ENCODE peak calls at places on chromosomes 13 and 19, in six cellular contexts. C is osteocyte, U is natural killer cell, D is fibroblast of lung, V is AG04450, Z is tibial nerve. B is an unnamed sample.

GRCh38 chr13:24610956-24611355 is 69.3 kb upstream of the ATP12A start:
- DNase-seq in C (no peak), V (no peak), U (no peak), Z (no peak), D (no peak), B (no peak)

GRCh38 chr13:79549355-79550106 is 68.6 kb downstream of the NDFIP2 start:
- DNase-seq in C (no peak), V (no peak), Z (no peak), D (peak; percentile 69), U (no peak), B (no peak)

GRCh38 chr19:10797541-10798256 is 38.3 kb downstream of the TMED1 start:
- DNase-seq in D (no peak), V (no peak), U (peak; percentile 96), C (no peak), Z (no peak), B (no peak)

GRCh38 chr19:50657672-50658437 is 8.6 kb downstream of the C19orf81 start:
- DNase-seq in U (peak; percentile 75), C (no peak), Z (peak; percentile 62), V (peak; percentile 94), D (peak; percentile 85), B (peak; percentile 88)

GRCh38 chr19:44575116-44575700 is 38.2 kb upstream of the IGSF23 start:
- DNase-seq in U (no peak), C (peak; percentile 38), D (no peak), V (no peak), Z (no peak), B (no peak)

GRCh38 chr19:41904118-41904870 is 21.3 kb downstream of the ARHGEF1 start:
- DNase-seq in D (no peak), V (no peak), C (no peak), U (no peak), Z (no peak), B (no peak)

GRCh38 chr19:12628040-12629022 is 17.6 kb downstream of the ZNF791 start:
- DNase-seq in D (peak; percentile 40), C (no peak), V (no peak), U (no peak), Z (no peak), B (no peak)

GRCh38 chr13:28268800-28269223 is 130.5 kb downstream of the PAN3 start:
- DNase-seq in Z (no peak), U (no peak), V (no peak), D (no peak), C (no peak), B (no peak)

GRCh38 chr13:105638446-105638845 is 897.0 kb downstream of the EFNB2 start:
- DNase-seq in C (no peak), Z (no peak), V (no peak), D (peak; percentile 55), U (no peak), B (no peak)

GRCh38 chr13:43936630-43937029 is 56.9 kb downstream of the LACC1 start:
- DNase-seq in Z (no peak), C (no peak), U (no peak), D (peak; percentile 18), V (no peak), B (no peak)

GRCh38 chr13:110530839-110531499 is 30.6 kb downstream of the RAB20 start:
- DNase-seq in Z (no peak), V (no peak), U (no peak), C (no peak), D (no peak), B (no peak)

GRCh38 chr19:7426986-7427385 is 61.8 kb downstream of the PEX11G start:
- DNase-seq in V (no peak), D (no peak), C (no peak), U (no peak), Z (no peak), B (no peak)

DNA sequence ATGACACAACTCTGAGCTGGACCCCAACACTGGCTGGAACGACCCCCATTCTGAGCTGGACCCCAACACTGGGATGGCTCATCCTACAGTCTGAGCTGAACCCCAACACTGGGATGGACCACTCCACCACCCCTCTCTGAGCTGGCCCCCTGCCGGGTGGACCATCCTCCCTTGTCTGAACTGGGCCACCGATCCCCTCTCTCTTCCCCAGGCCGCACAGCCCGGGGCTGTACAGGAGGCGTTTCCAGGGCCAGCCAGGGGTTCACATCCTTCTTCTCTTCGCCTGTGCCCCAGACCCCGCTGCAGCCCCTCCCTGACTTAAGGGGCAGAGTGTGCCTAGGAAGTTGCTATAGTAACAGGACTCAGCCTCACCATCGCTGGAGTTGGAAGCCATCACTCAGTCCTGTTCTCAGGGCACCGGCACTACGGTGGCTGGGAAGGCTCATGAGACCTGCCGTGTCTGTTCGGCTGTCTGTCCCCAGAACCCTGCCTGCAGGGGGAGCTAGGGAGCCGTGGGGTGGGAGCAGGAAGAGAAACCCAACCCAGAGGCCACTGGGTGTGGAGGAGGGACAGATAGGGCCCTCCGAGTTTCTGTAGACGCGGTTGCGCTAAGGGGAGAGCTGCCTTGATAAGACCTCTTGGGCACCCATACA is 3.7 kb downstream of the PRKACA start:
- DNase-seq in U (peak; percentile 33), V (no peak), D (no peak), C (no peak), Z (no peak), B (no peak)
- TF ChIP-seq CTCF in U (no peak), V (peak; percentile 28), D (no peak), C (peak; percentile 34), Z (no peak), B (peak; percentile 2)

GRCh38 chr19:38469151-38469550 is 35.7 kb downstream of the RYR1 start:
- DNase-seq in U (no peak), C (no peak), D (no peak), Z (no peak), V (no peak), B (no peak)

GRCh38 chr19:38467541-38468525 is 34.3 kb downstream of the RYR1 start:
- DNase-seq in Z (no peak), D (no peak), V (no peak), U (no peak), C (no peak), B (no peak)

GRCh38 chr19:38466050-38466449 is 32.6 kb downstream of the RYR1 start:
- DNase-seq in U (no peak), D (no peak), Z (no peak), C (no peak), V (no peak), B (no peak)

GRCh38 chr19:38463365-38463764 is 29.9 kb downstream of the RYR1 start:
- DNase-seq in C (no peak), V (no peak), Z (no peak), U (no peak), D (no peak), B (no peak)

GRCh38 chr19:38464421-38465082 is 31.1 kb downstream of the RYR1 start:
- DNase-seq in U (no peak), C (no peak), Z (no peak), V (no peak), D (no peak), B (no peak)
- TF ChIP-seq CTCF in U (no peak), C (no peak), Z (no peak), V (no peak), D (no peak), B (no peak)

GRCh38 chr13:66353664-66354063 is 876.5 kb downstream of the PCDH9 start:
- DNase-seq in V (no peak), D (peak; percentile 28), C (no peak), U (no peak), Z (no peak), B (no peak)
- TF ChIP-seq CTCF in V (no peak), D (no peak), C (peak; percentile 44), U (no peak), Z (no peak), B (no peak)

DNA sequence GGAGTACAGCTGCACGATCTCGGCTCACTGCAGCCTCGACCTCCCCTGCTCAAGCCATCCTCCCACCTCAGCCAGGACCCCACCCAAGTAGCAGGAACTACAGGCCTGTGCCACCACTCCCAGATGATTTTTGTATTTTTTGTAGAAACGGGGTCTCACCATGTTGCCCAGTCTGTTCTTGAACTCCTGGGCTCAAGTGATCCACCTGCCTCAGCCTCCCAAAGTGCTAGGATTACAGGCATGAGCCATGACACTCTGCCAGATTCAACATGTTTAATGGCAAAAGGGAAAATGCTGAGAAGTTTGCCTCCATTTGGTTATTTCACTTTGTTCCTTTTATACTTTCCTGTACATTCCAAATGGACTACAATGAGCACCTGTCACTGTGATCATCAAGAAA is 65.8 kb downstream of the ZIC5 start:
- DNase-seq in Z (no peak), U (no peak), D (no peak), V (no peak), C (no peak), B (no peak)
- TF ChIP-seq CTCF in Z (no peak), U (no peak), D (no peak), V (no peak), C (no peak), B (no peak)

GRCh38 chr13:30746816-30747215 is 11.5 kb downstream of the ALOX5AP start:
- DNase-seq in Z (no peak), D (no peak), C (no peak), U (no peak), V (no peak), B (no peak)
- TF ChIP-seq CTCF in Z (no peak), D (no peak), C (no peak), U (no peak), V (no peak), B (no peak)

DNA sequence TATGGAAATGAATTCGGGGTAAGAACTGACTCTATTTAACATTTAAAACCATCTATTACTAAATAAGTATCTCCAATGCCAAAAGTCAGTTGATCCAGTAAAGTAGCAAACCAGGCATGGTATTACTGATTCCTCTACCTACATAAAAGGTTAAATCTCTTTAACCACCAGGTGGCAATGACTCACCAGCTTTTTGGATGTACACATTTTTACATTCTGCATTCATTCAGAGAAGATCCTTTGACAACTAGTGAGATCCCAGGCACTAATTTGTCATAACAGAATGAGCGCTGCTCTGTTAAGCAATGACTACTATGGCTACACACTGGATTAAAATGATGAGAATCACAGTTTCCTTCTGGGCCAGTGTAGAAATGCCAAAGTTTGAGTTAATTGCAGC is 329.8 kb upstream of the GPC6 start:
- DNase-seq in C (no peak), V (no peak), D (peak; percentile 40), Z (no peak), U (no peak), B (no peak)
- TF ChIP-seq CTCF in C (peak; percentile 43), V (peak; percentile 13), D (no peak), Z (no peak), U (no peak), B (no peak)

GRCh38 chr13:97757807-97758206 is 195.7 kb upstream of the IPO5 start:
- DNase-seq in Z (no peak), C (no peak), U (no peak), D (no peak), V (no peak), B (no peak)

GRCh38 chr13:97751477-97751876 is 202.0 kb upstream of the IPO5 start:
- DNase-seq in C (no peak), U (no peak), Z (no peak), V (no peak), D (no peak), B (no peak)

GRCh38 chr13:97753269-97753668 is 200.2 kb upstream of the IPO5 start:
- DNase-seq in V (no peak), C (no peak), D (no peak), Z (no peak), U (no peak), B (no peak)

GRCh38 chr13:97758317-97758716 is 195.2 kb upstream of the IPO5 start:
- DNase-seq in D (no peak), Z (no peak), C (no peak), V (no peak), U (no peak), B (no peak)

GRCh38 chr13:97753942-97754670 is 199.4 kb upstream of the IPO5 start:
- DNase-seq in D (no peak), C (no peak), V (no peak), Z (no peak), U (no peak), B (no peak)
- TF ChIP-seq CTCF in D (no peak), C (no peak), V (peak; percentile 12), Z (no peak), U (no peak), B (no peak)

B was measured in CD14-positive monocyte.